ENCODE peak calls at places on chromosomes 16 and 17, in seven cellular contexts. H, S, F, U, J, G and O are unnamed samples.

GRCh38 chr16:47592232-47592631 is 131.1 kb downstream of the PHKB start:
- DNase-seq in H (no peak), S (no peak), F (no peak), U (no peak), J (no peak), G (no peak), O (no peak)

GRCh38 chr17:30808785-30809286 is 15.7 kb downstream of the CRLF3 start:
- DNase-seq in H (no peak), S (no peak), F (no peak), U (peak; percentile 7), J (peak; percentile 86), G (no peak), O (no peak)

GRCh38 chr17:80125656-80126448 is 21.1 kb downstream of the EIF4A3 start:
- DNase-seq in H (no peak), S (no peak), F (no peak), U (no peak), J (no peak), G (peak; percentile 92), O (peak; percentile 89)

GRCh38 chr17:59695943-59696681 is 11.1 kb downstream of the PTRH2 start:
- DNase-seq in H (no peak), S (no peak), F (no peak), U (no peak), J (no peak), G (no peak), O (peak; percentile 37)

GRCh38 chr16:65547799-65548446 is 426.1 kb upstream of the CDH11 start:
- DNase-seq in H (peak; percentile 76), S (peak; percentile 92), F (no peak), U (no peak), J (no peak), G (no peak), O (peak; percentile 86)

GRCh38 chr17:35236821-35237220 is 6.1 kb upstream of the SLFN5 start:
- DNase-seq in H (no peak), S (no peak), F (no peak), U (no peak), J (no peak), G (no peak), O (no peak)

GRCh38 chr17:66996926-66997325 is 32.4 kb downstream of the CACNG4 start:
- DNase-seq in H (no peak), S (no peak), F (no peak), U (no peak), J (no peak), G (no peak), O (no peak)

GRCh38 chr16:77499373-77500285 is 64.8 kb upstream of the ADAMTS18 start:
- DNase-seq in H (peak; percentile 17), S (peak; percentile 74), F (no peak), U (no peak), J (no peak), G (no peak), O (peak; percentile 13)

GRCh38 chr16:55832788-55833583 is at the start of gene CES1:
- DNase-seq in H (no peak), S (no peak), F (no peak), U (no peak), J (no peak), G (no peak), O (peak; percentile 35)